ENCODE peak calls at places on chromosome 10, in nine cellular contexts. B is cardiac muscle cell, Z is AG08395, G is cardiac fibroblast, K is NCI-H1417, E is iris pigment epithelial cell, A is GM23338, I is left ventricle myocardium superior, Q is HEK293T. D is an unnamed sample.

GRCh38 chr10:6204341-6205191 is 1.8 kb downstream of the PFKFB3 start:
- DNase-seq in B (no peak), Q (no peak), K (no peak), A (no peak), I (peak), Z (peak), G (peak), E (peak), D (no peak)

GRCh38 chr10:8137726-8138125 is 83.2 kb downstream of the GATA3 start:
- DNase-seq in K (no peak), A (no peak), I (no peak), B (no peak), Q (no peak), E (no peak), G (no peak), Z (no peak), D (no peak)

GRCh38 chr10:727162-727790 is 37.8 kb upstream of the DIP2C start:
- DNase-seq in Q (no peak), A (no peak), Z (no peak), K (no peak), I (no peak), G (no peak), E (no peak), B (peak), D (no peak)

GRCh38 chr10:10903620-10904019 is 114.1 kb upstream of the CELF2 start:
- DNase-seq in G (no peak), Z (no peak), E (no peak), K (no peak), I (no peak), Q (no peak), A (peak), B (no peak), D (no peak)

GRCh38 chr10:75956624-75957023 is 525.2 kb downstream of the LRMDA start:
- DNase-seq in Q (peak), B (no peak), E (peak), A (no peak), I (no peak), K (no peak), G (no peak), Z (no peak), D (no peak)

GRCh38 chr10:60825520-60825919 is 47.2 kb downstream of the CDK1 start:
- DNase-seq in A (no peak), I (no peak), E (no peak), Q (no peak), K (no peak), B (no peak), G (no peak), Z (no peak), D (no peak)

GRCh38 chr10:114876602-114877300 is 55.2 kb downstream of the FHIP2A start:
- DNase-seq in Z (peak), K (peak), E (peak), G (peak), B (peak), Q (peak), A (peak), I (peak), D (peak)

GRCh38 chr10:75180592-75180991 is 30.0 kb upstream of the VDAC2 start:
- DNase-seq in I (no peak), G (peak), E (peak), A (no peak), K (no peak), B (no peak), Q (no peak), Z (no peak), D (no peak)

GRCh38 chr10:52491246-52492000 is 177.3 kb downstream of the DKK1 start:
- DNase-seq in B (no peak), A (no peak), G (peak), Q (no peak), E (peak), K (no peak), Z (peak), I (no peak), D (no peak)

GRCh38 chr10:124347956-124348355 is 70.8 kb downstream of the OAT start:
- DNase-seq in Z (no peak), A (peak), G (no peak), E (no peak), I (no peak), Q (no peak), K (no peak), B (no peak), D (no peak)

GRCh38 chr10:133378251-133379096 is 588 bp upstream of the PAOX start:
- DNase-seq in Q (peak), B (peak), G (peak), I (peak), E (peak), A (peak), Z (peak), K (peak), D (peak)

GRCh38 chr10:17375936-17376584 is 78.3 kb downstream of the ST8SIA6 start:
- DNase-seq in Q (peak), I (no peak), A (peak), G (peak), B (peak), Z (no peak), E (peak), K (no peak), D (no peak)

GRCh38 chr10:102555781-102556328 is 52.1 kb downstream of the SUFU start:
- DNase-seq in E (peak), I (no peak), Z (peak), K (no peak), G (peak), Q (no peak), B (no peak), A (no peak), D (no peak)

GRCh38 chr10:48504141-48504885 is 100.6 kb downstream of the ARHGAP22 start:
- DNase-seq in G (no peak), Q (no peak), B (peak), I (no peak), K (no peak), Z (no peak), A (no peak), E (no peak), D (no peak)

GRCh38 chr10:98407017-98407743 is 7.8 kb downstream of the PYROXD2 start:
- DNase-seq in K (no peak), Q (no peak), G (no peak), E (no peak), I (no peak), B (no peak), Z (no peak), A (no peak), D (no peak)

GRCh38 chr10:102033787-102034186 is 22.2 kb downstream of the ARMH3 start:
- DNase-seq in A (no peak), E (no peak), K (no peak), Z (no peak), I (no peak), B (no peak), Q (no peak), G (no peak), D (no peak)

GRCh38 chr10:122478971-122479370 is 17.6 kb downstream of the HTRA1 start:
- DNase-seq in K (no peak), Z (no peak), Q (no peak), G (no peak), I (no peak), A (no peak), E (no peak), B (no peak), D (no peak)

GRCh38 chr10:121428848-121429247 is 169.4 kb downstream of the FGFR2 start:
- DNase-seq in A (no peak), K (no peak), B (no peak), I (no peak), G (no peak), Z (no peak), E (no peak), Q (no peak), D (no peak)

GRCh38 chr10:104581884-104582603 is 59.0 kb upstream of the SORCS3 start:
- DNase-seq in Q (no peak), A (no peak), Z (peak), I (no peak), B (no peak), K (no peak), G (no peak), E (peak), D (no peak)

GRCh38 chr10:59523843-59524242 is 161.5 kb upstream of the FAM13C start:
- DNase-seq in A (no peak), G (peak), I (no peak), Z (no peak), Q (no peak), E (no peak), B (no peak), K (no peak), D (no peak)

GRCh38 chr10:44578271-44578670 is 193.4 kb upstream of the CXCL12 start:
- DNase-seq in Z (no peak), G (no peak), E (no peak), K (no peak), A (no peak), B (no peak), I (no peak), Q (no peak), D (no peak)

GRCh38 chr10:100814751-100815474 is 69.5 kb downstream of the PAX2 start:
- DNase-seq in Z (no peak), K (no peak), B (no peak), A (no peak), Q (no peak), G (no peak), E (no peak), I (no peak), D (no peak)

GRCh38 chr10:28217848-28218247 is 85.0 kb downstream of the MPP7 start:
- DNase-seq in K (no peak), Q (no peak), E (peak), B (no peak), Z (peak), G (peak), I (no peak), A (no peak), D (no peak)

GRCh38 chr10:73887038-73888015 is 13.0 kb upstream of the CAMK2G start:
- DNase-seq in K (peak), Q (no peak), G (peak), E (peak), Z (peak), B (no peak), A (no peak), I (peak), D (no peak)

GRCh38 chr10:69222157-69223027 is 2.3 kb downstream of the HKDC1 start:
- DNase-seq in Z (peak), B (peak), E (peak), K (peak), A (peak), I (no peak), G (peak), Q (peak), D (no peak)

GRCh38 chr10:9331583-9332008 is 1277.1 kb downstream of the GATA3 start:
- DNase-seq in K (peak), E (peak), Q (peak), A (peak), G (peak), I (no peak), Z (peak), B (peak), D (peak)

GRCh38 chr10:92814790-92815189 is 33.5 kb upstream of the EXOC6 start:
- DNase-seq in A (no peak), Q (no peak), K (no peak), E (no peak), B (no peak), I (no peak), Z (no peak), G (no peak), D (no peak)